ENCODE peak calls at places on chromosomes 3 and 15, in ten cellular contexts. One of them, this sample, is unnamed.

GRCh38 chr3:140942221-140943104 is 827 bp downstream of the SLC25A36 start:
- DNase-seq in body of pancreas: peak; percentile 57
- DNase-seq in brain microvascular endothelial cell: peak; percentile 45
- DNase-seq in MM.1S: peak; percentile 53
- DNase-seq in glutamatergic neuron: peak; percentile 78
- DNase-seq in heart left ventricle: peak; percentile 63
- DNase-seq in hepatocyte: peak; percentile 82
- DNase-seq in mesothelial cell of epicardium: peak; percentile 71
- DNase-seq in IMR-90: peak; percentile 56
- DNase-seq in PC-3: peak; percentile 40
- DNase-seq in this sample: peak; percentile 51

GRCh38 chr3:112092439-112093179 is 6.4 kb downstream of the C3orf52 start:
- DNase-seq in glutamatergic neuron: no peak
- DNase-seq in body of pancreas: no peak
- DNase-seq in brain microvascular endothelial cell: peak; percentile 33
- DNase-seq in hepatocyte: no peak
- DNase-seq in IMR-90: peak; percentile 37
- DNase-seq in heart left ventricle: no peak
- DNase-seq in mesothelial cell of epicardium: no peak
- DNase-seq in PC-3: no peak
- DNase-seq in MM.1S: peak; percentile 31
- DNase-seq in this sample: no peak

GRCh38 chr3:164458986-164459385 is 619.3 kb downstream of the SI start:
- DNase-seq in mesothelial cell of epicardium: no peak
- DNase-seq in hepatocyte: no peak
- DNase-seq in PC-3: peak; percentile 45
- DNase-seq in body of pancreas: no peak
- DNase-seq in MM.1S: no peak
- DNase-seq in heart left ventricle: no peak
- DNase-seq in brain microvascular endothelial cell: peak; percentile 91
- DNase-seq in IMR-90: no peak
- DNase-seq in glutamatergic neuron: no peak
- DNase-seq in this sample: no peak

GRCh38 chr3:129123314-129124060 is 1.9 kb upstream of the RAB43 start:
- DNase-seq in IMR-90: peak; percentile 50
- DNase-seq in brain microvascular endothelial cell: no peak
- DNase-seq in PC-3: no peak
- DNase-seq in body of pancreas: no peak
- DNase-seq in glutamatergic neuron: no peak
- DNase-seq in mesothelial cell of epicardium: no peak
- DNase-seq in MM.1S: no peak
- DNase-seq in heart left ventricle: no peak
- DNase-seq in hepatocyte: peak; percentile 45
- DNase-seq in this sample: no peak

GRCh38 chr3:31404871-31405270 is 127.9 kb upstream of the STT3B start:
- DNase-seq in PC-3: no peak
- DNase-seq in body of pancreas: no peak
- DNase-seq in mesothelial cell of epicardium: no peak
- DNase-seq in MM.1S: no peak
- DNase-seq in glutamatergic neuron: no peak
- DNase-seq in heart left ventricle: no peak
- DNase-seq in IMR-90: no peak
- DNase-seq in brain microvascular endothelial cell: no peak
- DNase-seq in hepatocyte: no peak
- DNase-seq in this sample: no peak

GRCh38 chr3:48881652-48882114 is 17.0 kb downstream of the SLC25A20 start:
- DNase-seq in hepatocyte: no peak
- DNase-seq in mesothelial cell of epicardium: no peak
- DNase-seq in MM.1S: no peak
- DNase-seq in glutamatergic neuron: no peak
- DNase-seq in brain microvascular endothelial cell: no peak
- DNase-seq in heart left ventricle: no peak
- DNase-seq in PC-3: no peak
- DNase-seq in body of pancreas: no peak
- DNase-seq in IMR-90: no peak
- DNase-seq in this sample: no peak

GRCh38 chr3:104717828-104718196 is 648.9 kb upstream of the ALCAM start:
- DNase-seq in mesothelial cell of epicardium: no peak
- DNase-seq in brain microvascular endothelial cell: peak; percentile 2
- DNase-seq in MM.1S: no peak
- DNase-seq in PC-3: no peak
- DNase-seq in hepatocyte: no peak
- DNase-seq in body of pancreas: no peak
- DNase-seq in heart left ventricle: no peak
- DNase-seq in IMR-90: peak; percentile 68
- DNase-seq in glutamatergic neuron: no peak
- DNase-seq in this sample: no peak

GRCh38 chr3:111809196-111809595 is 49.9 kb upstream of the PHLDB2 start:
- DNase-seq in PC-3: no peak
- DNase-seq in brain microvascular endothelial cell: peak; percentile 78
- DNase-seq in glutamatergic neuron: no peak
- DNase-seq in MM.1S: no peak
- DNase-seq in mesothelial cell of epicardium: no peak
- DNase-seq in body of pancreas: no peak
- DNase-seq in hepatocyte: no peak
- DNase-seq in IMR-90: peak; percentile 65
- DNase-seq in heart left ventricle: no peak
- DNase-seq in this sample: no peak

GRCh38 chr15:35019401-35020327 is 31.6 kb upstream of the ZNF770 start:
- DNase-seq in hepatocyte: no peak
- DNase-seq in mesothelial cell of epicardium: no peak
- DNase-seq in body of pancreas: no peak
- DNase-seq in PC-3: peak; percentile 55
- DNase-seq in MM.1S: peak; percentile 53
- DNase-seq in heart left ventricle: no peak
- DNase-seq in glutamatergic neuron: no peak
- DNase-seq in IMR-90: peak; percentile 10
- DNase-seq in brain microvascular endothelial cell: no peak
- DNase-seq in this sample: no peak

GRCh38 chr3:14900881-14901873 is 46.2 kb upstream of the NR2C2 start:
- DNase-seq in glutamatergic neuron: no peak
- DNase-seq in brain microvascular endothelial cell: no peak
- DNase-seq in MM.1S: no peak
- DNase-seq in heart left ventricle: no peak
- DNase-seq in body of pancreas: no peak
- DNase-seq in mesothelial cell of epicardium: no peak
- DNase-seq in hepatocyte: peak; percentile 26
- DNase-seq in PC-3: no peak
- DNase-seq in IMR-90: no peak
- DNase-seq in this sample: no peak

GRCh38 chr3:181919375-181919774 is 207.7 kb downstream of the SOX2 start:
- DNase-seq in MM.1S: no peak
- DNase-seq in IMR-90: no peak
- DNase-seq in hepatocyte: no peak
- DNase-seq in PC-3: peak; percentile 78
- DNase-seq in body of pancreas: no peak
- DNase-seq in mesothelial cell of epicardium: no peak
- DNase-seq in glutamatergic neuron: no peak
- DNase-seq in heart left ventricle: no peak
- DNase-seq in brain microvascular endothelial cell: no peak
- DNase-seq in this sample: no peak

GRCh38 chr15:40328176-40328575 is 4.7 kb downstream of the INAFM2 start:
- DNase-seq in brain microvascular endothelial cell: no peak
- DNase-seq in heart left ventricle: no peak
- DNase-seq in PC-3: no peak
- DNase-seq in body of pancreas: no peak
- DNase-seq in IMR-90: peak; percentile 74
- DNase-seq in glutamatergic neuron: no peak
- DNase-seq in hepatocyte: no peak
- DNase-seq in MM.1S: peak; percentile 36
- DNase-seq in mesothelial cell of epicardium: no peak
- DNase-seq in this sample: no peak

GRCh38 chr3:125143982-125144652 is 68.4 kb downstream of the SLC12A8 start:
- DNase-seq in glutamatergic neuron: no peak
- DNase-seq in PC-3: no peak
- DNase-seq in hepatocyte: no peak
- DNase-seq in heart left ventricle: no peak
- DNase-seq in mesothelial cell of epicardium: peak; percentile 60
- DNase-seq in body of pancreas: no peak
- DNase-seq in MM.1S: no peak
- DNase-seq in IMR-90: no peak
- DNase-seq in brain microvascular endothelial cell: no peak
- DNase-seq in this sample: no peak

DNA sequence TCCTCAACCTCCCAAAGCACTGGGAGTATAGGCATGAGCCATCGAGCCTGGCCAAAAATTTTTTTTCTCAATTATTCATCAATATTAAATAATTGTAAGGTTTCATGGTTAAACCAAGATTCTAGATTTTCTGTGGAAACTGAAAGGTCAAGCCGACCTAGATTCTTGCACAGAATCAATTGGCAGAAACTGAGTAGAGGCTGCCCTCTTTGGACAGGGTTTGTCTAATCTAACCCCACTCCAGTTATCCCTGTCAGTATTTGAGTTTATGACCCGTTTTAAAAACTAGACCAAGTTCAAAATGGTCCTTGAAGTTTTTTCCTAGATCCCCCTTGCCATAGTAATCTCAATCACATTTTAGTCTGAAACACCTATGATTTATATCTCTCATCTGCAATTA is 8.6 kb upstream of the ADAM10 start:
- DNase-seq in IMR-90: peak; percentile 33
- DNase-seq in MM.1S: peak; percentile 67
- DNase-seq in PC-3: no peak
- DNase-seq in glutamatergic neuron: no peak
- DNase-seq in mesothelial cell of epicardium: no peak
- DNase-seq in heart left ventricle: no peak
- DNase-seq in body of pancreas: no peak
- DNase-seq in hepatocyte: no peak
- DNase-seq in brain microvascular endothelial cell: no peak
- DNase-seq in this sample: no peak
- TF ChIP-seq CTCF in IMR-90: peak; percentile 55
- TF ChIP-seq CTCF in MM.1S: peak; percentile 57
- TF ChIP-seq CTCF in PC-3: peak; percentile 16
- TF ChIP-seq CTCF in glutamatergic neuron: no peak
- TF ChIP-seq CTCF in mesothelial cell of epicardium: no peak
- TF ChIP-seq CTCF in heart left ventricle: peak; percentile 23
- TF ChIP-seq CTCF in body of pancreas: no peak
- TF ChIP-seq CTCF in hepatocyte: peak; percentile 26
- TF ChIP-seq CTCF in brain microvascular endothelial cell: peak; percentile 39
- TF ChIP-seq CTCF in this sample: no peak

GRCh38 chr15:89822951-89823701 is 8.5 kb upstream of the ANPEP start:
- DNase-seq in hepatocyte: no peak
- DNase-seq in brain microvascular endothelial cell: no peak
- DNase-seq in body of pancreas: no peak
- DNase-seq in MM.1S: no peak
- DNase-seq in glutamatergic neuron: no peak
- DNase-seq in mesothelial cell of epicardium: no peak
- DNase-seq in IMR-90: peak; percentile 18
- DNase-seq in PC-3: peak; percentile 94
- DNase-seq in heart left ventricle: no peak
- DNase-seq in this sample: no peak
- TF ChIP-seq CTCF in hepatocyte: no peak
- TF ChIP-seq CTCF in brain microvascular endothelial cell: no peak
- TF ChIP-seq CTCF in body of pancreas: no peak
- TF ChIP-seq CTCF in MM.1S: no peak
- TF ChIP-seq CTCF in glutamatergic neuron: no peak
- TF ChIP-seq CTCF in mesothelial cell of epicardium: no peak
- TF ChIP-seq CTCF in IMR-90: no peak
- TF ChIP-seq CTCF in PC-3: no peak
- TF ChIP-seq CTCF in heart left ventricle: no peak
- TF ChIP-seq CTCF in this sample: no peak

DNA sequence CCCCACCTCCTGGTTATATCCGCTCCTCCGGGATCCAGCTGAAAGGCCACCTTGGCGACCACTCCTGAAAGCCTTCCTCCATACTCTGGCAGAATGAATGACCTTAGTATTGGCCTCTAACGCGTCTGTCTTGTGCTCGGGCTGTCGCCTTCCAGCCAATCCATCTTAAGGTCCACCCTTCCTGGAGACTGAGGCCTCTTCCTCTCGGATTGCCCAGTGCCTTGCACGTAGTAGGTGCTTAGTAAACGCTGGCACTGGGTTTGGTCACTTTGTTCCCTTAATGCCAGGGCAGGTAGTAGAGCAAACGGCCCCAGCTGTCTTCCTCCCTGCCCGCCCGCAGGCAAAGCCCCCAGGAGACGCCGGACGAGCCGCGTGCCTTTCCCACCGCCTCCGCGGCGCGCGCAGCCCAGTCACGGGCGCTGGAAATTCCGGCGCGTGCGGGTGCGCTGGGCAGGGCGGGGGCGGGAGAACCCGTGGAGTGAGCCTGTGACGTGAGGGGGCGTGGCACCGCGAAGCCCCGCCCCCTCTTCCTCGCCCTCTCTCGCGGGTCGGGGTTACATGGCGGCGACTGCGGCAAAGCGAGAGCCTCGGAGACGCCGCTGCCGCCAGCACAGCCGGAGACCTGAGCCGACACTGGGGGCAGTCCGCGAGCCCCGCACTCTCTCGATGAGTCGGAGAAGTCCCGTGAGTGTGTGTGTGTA is at the start of gene MAPK6:
- DNase-seq in glutamatergic neuron: peak; percentile 93
- DNase-seq in hepatocyte: peak; percentile 98
- DNase-seq in MM.1S: peak; percentile 92
- DNase-seq in PC-3: peak; percentile 91
- DNase-seq in heart left ventricle: peak; percentile 94
- DNase-seq in brain microvascular endothelial cell: peak; percentile 85
- DNase-seq in mesothelial cell of epicardium: peak; percentile 97
- DNase-seq in IMR-90: peak; percentile 93
- DNase-seq in body of pancreas: peak; percentile 95
- DNase-seq in this sample: peak; percentile 96
- TF ChIP-seq CTCF in glutamatergic neuron: no peak
- TF ChIP-seq CTCF in hepatocyte: no peak
- TF ChIP-seq CTCF in MM.1S: no peak
- TF ChIP-seq CTCF in PC-3: no peak
- TF ChIP-seq CTCF in heart left ventricle: no peak
- TF ChIP-seq CTCF in brain microvascular endothelial cell: no peak
- TF ChIP-seq CTCF in mesothelial cell of epicardium: no peak
- TF ChIP-seq CTCF in IMR-90: no peak
- TF ChIP-seq CTCF in body of pancreas: no peak
- TF ChIP-seq CTCF in this sample: no peak

DNA sequence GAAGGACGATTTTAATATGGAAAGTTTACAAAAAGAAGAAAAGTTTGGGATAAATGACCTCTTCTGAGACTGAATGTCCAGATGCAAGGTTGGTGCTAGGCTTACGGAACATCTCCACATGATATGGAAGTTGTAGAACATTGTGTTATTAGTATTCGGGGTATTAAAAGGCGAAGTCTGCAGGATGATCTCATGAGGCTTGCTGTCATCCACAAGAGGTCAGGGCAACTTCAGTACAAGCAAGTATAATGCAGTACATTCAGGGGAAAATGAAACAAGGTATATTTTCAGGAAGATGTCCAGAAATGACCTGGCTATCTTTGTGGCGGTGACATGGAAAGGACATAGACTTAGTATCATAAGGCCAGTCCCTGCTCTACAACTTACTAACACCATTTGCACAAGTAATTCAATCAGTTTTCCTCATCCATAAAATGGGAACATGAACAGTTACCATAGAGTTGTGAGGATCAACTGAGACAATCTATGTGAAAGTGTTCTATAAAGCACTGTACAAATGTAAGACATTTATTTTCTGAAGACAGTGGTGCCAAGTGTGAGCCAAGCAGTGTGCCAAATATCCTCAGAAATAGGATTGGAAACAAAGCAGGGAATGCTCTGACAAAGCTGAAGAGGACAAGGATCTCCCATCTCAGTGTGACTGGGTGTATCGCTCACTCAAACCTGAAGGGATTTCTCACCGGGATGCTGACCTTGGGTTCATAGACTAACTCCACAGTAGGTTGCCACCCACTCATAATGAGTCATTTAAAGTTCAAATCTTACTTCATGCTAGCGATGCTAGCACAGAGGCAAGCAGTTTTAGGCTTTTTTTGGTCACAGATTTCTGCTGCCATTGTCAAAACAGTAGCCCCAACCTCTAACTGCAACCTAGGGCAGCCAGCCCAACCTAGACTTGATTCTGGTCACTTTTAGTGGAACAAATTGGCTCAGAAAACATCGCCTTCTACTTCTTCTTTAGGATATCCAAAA is 118.3 kb downstream of the TIGIT start:
- DNase-seq in MM.1S: no peak
- DNase-seq in glutamatergic neuron: no peak
- DNase-seq in mesothelial cell of epicardium: no peak
- DNase-seq in body of pancreas: no peak
- DNase-seq in IMR-90: peak; percentile 87
- DNase-seq in hepatocyte: peak; percentile 25
- DNase-seq in PC-3: peak; percentile 7
- DNase-seq in heart left ventricle: peak; percentile 8
- DNase-seq in brain microvascular endothelial cell: peak; percentile 84
- DNase-seq in this sample: no peak
- TF ChIP-seq CTCF in MM.1S: no peak
- TF ChIP-seq CTCF in glutamatergic neuron: no peak
- TF ChIP-seq CTCF in mesothelial cell of epicardium: no peak
- TF ChIP-seq CTCF in body of pancreas: no peak
- TF ChIP-seq CTCF in IMR-90: no peak
- TF ChIP-seq CTCF in hepatocyte: no peak
- TF ChIP-seq CTCF in PC-3: no peak
- TF ChIP-seq CTCF in heart left ventricle: no peak
- TF ChIP-seq CTCF in brain microvascular endothelial cell: peak; percentile 43
- TF ChIP-seq CTCF in this sample: no peak

This sample was measured in natural killer cell.